ENCODE peak calls at places on chromosome 12, in five cellular contexts. E is lower lobe of right lung, J is spleen, P is Peyer's patch, W is transverse colon. C is an unnamed sample.
A peak's percentile ranks its signal among the peaks of the same experiment; 100 is the strongest.

GRCh38 chr12:123398918-123399617 is 15.1 kb downstream of the KMT5A start:
- DNase-seq in W (no peak), P (no peak), E (no peak), J (no peak), C (no peak)

GRCh38 chr12:99393763-99394162 is 253.8 kb upstream of the GARIN6 start:
- DNase-seq in J (no peak), W (no peak), E (no peak), P (no peak), C (no peak)

GRCh38 chr12:48366131-48366530 is 15.4 kb upstream of the ZNF641 start:
- DNase-seq in W (no peak), E (no peak), J (no peak), P (no peak), C (no peak)

GRCh38 chr12:19120795-19121194 is 8.7 kb upstream of the PLEKHA5 start:
- DNase-seq in W (no peak), P (no peak), E (no peak), J (no peak), C (no peak)

GRCh38 chr12:66514581-66514980 is 164.3 kb downstream of the GRIP1 start:
- DNase-seq in W (no peak), J (no peak), E (no peak), P (no peak), C (no peak)

GRCh38 chr12:48031135-48031960 is 27.1 kb upstream of the COL2A1 start:
- DNase-seq in P (no peak), W (no peak), E (no peak), J (no peak), C (no peak)

GRCh38 chr12:114695305-114695592 is 11.3 kb upstream of the TBX3 start:
- DNase-seq in W (no peak), P (no peak), E (no peak), J (no peak), C (no peak)

GRCh38 chr12:3662516-3662915 is 90.4 kb downstream of the CRACR2A start:
- DNase-seq in W (no peak), E (no peak), P (no peak), J (no peak), C (no peak)

GRCh38 chr12:123200414-123200813 is 32.5 kb downstream of the MPHOSPH9 start:
- DNase-seq in P (peak; percentile 8), W (no peak), J (no peak), E (no peak), C (no peak)

DNA sequence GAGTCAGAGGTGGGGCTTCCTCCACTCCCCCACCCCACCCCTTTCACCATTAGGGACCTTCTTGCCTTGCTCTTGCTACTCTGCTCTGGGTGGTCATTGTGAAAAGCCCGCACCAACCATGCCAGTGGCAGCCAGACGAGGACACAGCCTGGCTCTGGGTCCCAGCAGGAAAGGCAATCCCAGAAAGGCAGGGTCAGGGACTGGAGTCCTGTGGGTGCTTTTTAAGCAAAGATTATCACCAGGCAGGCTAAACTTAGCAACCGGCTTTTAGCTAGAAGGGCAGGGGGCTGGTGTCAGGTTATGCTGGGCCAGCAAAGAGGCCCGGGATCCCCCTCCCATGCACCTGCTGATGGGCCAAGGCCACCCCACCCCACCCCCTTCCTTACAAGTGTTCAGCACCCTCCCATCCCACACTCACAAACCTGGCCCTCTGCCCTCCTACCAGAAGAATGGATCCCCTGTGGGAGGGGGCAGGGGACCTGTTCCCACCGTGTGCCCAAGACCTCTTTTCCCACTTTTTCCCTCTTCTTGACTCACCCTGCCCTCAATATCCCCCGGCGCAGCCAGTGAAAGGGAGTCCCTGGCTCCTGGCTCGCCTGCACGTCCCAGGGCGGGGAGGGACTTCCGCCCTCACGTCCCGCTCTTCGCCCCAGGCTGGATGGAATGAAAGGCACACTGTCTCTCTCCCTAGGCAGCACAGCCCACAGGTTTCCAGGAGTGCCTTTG is 1.2 kb upstream of the GAPDH start:
- DNase-seq in W (peak; percentile 73), J (peak; percentile 89), E (no peak), P (peak; percentile 83), C (no peak)
- H3K4me1 ChIP-seq in W (peaks cover 33% of the 10 kb centered on the region), J (peaks cover 38% of the 10 kb centered on the region), E (peaks cover 52% of the 10 kb centered on the region), P (peaks cover 53% of the 10 kb centered on the region), C (peaks cover 50% of the 10 kb centered on the region)

DNA sequence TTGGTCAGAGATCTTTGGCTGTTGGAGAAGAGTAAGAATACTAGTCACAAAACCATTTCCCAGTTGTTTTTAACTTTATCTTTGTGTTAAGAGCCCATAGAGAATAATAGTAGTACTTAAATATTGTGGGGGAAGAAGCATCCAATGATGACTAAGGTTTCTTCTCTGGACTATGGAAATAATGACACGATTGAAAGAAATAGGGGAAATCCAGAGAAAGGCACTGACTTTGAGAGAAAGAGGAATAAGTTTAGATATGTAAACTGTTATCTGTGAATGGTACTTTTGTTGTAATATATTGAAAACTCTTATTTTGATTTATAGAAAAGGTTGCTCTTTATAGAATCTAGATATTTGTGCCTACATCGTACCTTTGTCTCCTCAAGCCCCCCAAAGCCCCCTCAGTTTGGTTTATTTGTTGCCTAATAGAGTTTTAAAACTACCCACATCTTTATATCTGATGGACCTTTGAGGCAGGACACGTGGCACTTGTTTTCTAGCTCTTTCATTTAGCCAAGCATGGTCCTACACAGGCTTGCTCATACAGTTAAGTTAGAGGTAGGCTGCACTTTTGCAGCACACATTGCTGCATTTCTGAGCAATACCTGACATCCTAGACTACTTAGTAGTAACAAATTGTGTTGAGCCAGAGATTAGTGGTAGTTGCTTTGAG is 96.3 kb downstream of the WNK1 start:
- DNase-seq in W (no peak), J (no peak), P (no peak), E (no peak), C (no peak)
- H3K4me1 ChIP-seq in W (peaks cover 6% of the 10 kb centered on the region), J (no peaks in the 10 kb centered on the region), P (peaks cover 5% of the 10 kb centered on the region), E (peaks cover 15% of the 10 kb centered on the region), C (peaks cover 2% of the 10 kb centered on the region)

GRCh38 chr12:132546647-132547046 is 56.7 kb downstream of the FBRSL1 start:
- DNase-seq in P (no peak), E (no peak), J (no peak), W (no peak), C (no peak)
- H3K4me1 ChIP-seq in P (no peaks in the 10 kb centered on the region), E (no peaks in the 10 kb centered on the region), J (no peaks in the 10 kb centered on the region), W (no peaks in the 10 kb centered on the region), C (no peaks in the 10 kb centered on the region)

GRCh38 chr12:24042651-24043050 is 93.2 kb upstream of the SOX5 start:
- DNase-seq in E (no peak), W (no peak), J (no peak), P (no peak), C (no peak)

GRCh38 chr12:24044973-24045703 is 95.7 kb upstream of the SOX5 start:
- DNase-seq in W (peak; percentile 17), E (no peak), J (no peak), P (peak; percentile 80), C (no peak)

GRCh38 chr12:24047345-24047744 is 97.9 kb upstream of the SOX5 start:
- DNase-seq in W (no peak), P (peak; percentile 50), E (no peak), J (no peak), C (no peak)

GRCh38 chr12:24048446-24048845 is 99.0 kb upstream of the SOX5 start:
- DNase-seq in P (no peak), E (no peak), W (no peak), J (no peak), C (no peak)

DNA sequence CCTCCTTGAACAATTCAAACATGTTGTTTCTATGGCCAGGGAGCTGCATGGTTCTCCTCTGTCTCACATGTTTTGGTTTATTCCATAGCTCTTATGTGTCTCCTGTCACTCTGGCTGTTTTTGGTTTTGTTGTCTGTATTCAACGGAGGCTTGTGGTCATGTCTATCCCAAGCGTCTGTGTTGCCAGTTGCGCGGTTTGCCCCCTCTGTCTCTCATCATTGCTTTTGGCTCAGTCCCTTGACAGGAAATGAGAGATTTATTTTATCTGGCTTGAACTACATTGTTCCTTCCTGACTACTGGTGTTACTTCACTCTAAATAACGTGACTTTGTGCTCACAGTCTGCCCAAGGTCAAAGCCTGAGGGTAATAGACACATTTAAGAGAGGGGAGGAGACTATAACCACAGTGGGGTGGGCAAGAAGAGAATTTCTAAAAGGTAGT is 96.4 kb upstream of the SOX5 start:
- DNase-seq in E (no peak), J (no peak), P (no peak), W (no peak), C (no peak)
- H3K4me1 ChIP-seq in E (no peaks in the 10 kb centered on the region), J (peaks cover 2% of the 10 kb centered on the region), P (peaks cover 21% of the 10 kb centered on the region), W (peaks cover 7% of the 10 kb centered on the region), C (no peaks in the 10 kb centered on the region)

C was measured in effector memory CD4-positive, alpha-beta T cell.